ENCODE peak calls at places on chromosomes 16 and 17, in five cellular contexts. One of them, this sample, is unnamed.

GRCh38 chr17:77571141-77571540 is 387.4 kb upstream of the TNRC6C start:
- DNase-seq in erythroblast: no peak
- DNase-seq in A549: no peak
- DNase-seq in lower leg skin: no peak
- DNase-seq in heart left ventricle: no peak
- DNase-seq in this sample: no peak

GRCh38 chr16:49696414-49697101 is 159.4 kb downstream of the ZNF423 start:
- DNase-seq in heart left ventricle: no peak
- DNase-seq in erythroblast: no peak
- DNase-seq in A549: no peak
- DNase-seq in lower leg skin: no peak
- DNase-seq in this sample: no peak

GRCh38 chr17:7261377-7262191 is 694 bp downstream of the CLDN7 start:
- DNase-seq in erythroblast: peak; percentile 59
- DNase-seq in lower leg skin: no peak
- DNase-seq in heart left ventricle: no peak
- DNase-seq in A549: no peak
- DNase-seq in this sample: no peak

GRCh38 chr16:62478903-62479458 is 442.7 kb upstream of the CDH8 start:
- DNase-seq in erythroblast: no peak
- DNase-seq in lower leg skin: no peak
- DNase-seq in heart left ventricle: no peak
- DNase-seq in A549: no peak
- DNase-seq in this sample: no peak

GRCh38 chr17:81884520-81884919 is 6.9 kb downstream of the ALYREF start:
- DNase-seq in A549: no peak
- DNase-seq in erythroblast: no peak
- DNase-seq in heart left ventricle: no peak
- DNase-seq in lower leg skin: no peak
- DNase-seq in this sample: no peak

GRCh38 chr17:21286066-21286770 is 1.7 kb downstream of the MAP2K3 start:
- DNase-seq in erythroblast: peak; percentile 65
- DNase-seq in lower leg skin: peak; percentile 92
- DNase-seq in A549: peak; percentile 95
- DNase-seq in heart left ventricle: peak; percentile 88
- DNase-seq in this sample: peak; percentile 93

GRCh38 chr16:56481468-56482112 is 30.2 kb downstream of the OGFOD1 start:
- DNase-seq in erythroblast: no peak
- DNase-seq in heart left ventricle: no peak
- DNase-seq in lower leg skin: no peak
- DNase-seq in A549: no peak
- DNase-seq in this sample: no peak

GRCh38 chr17:50507871-50508572 is at the start of gene MYCBPAP:
- DNase-seq in A549: peak; percentile 81
- DNase-seq in lower leg skin: peak; percentile 61
- DNase-seq in heart left ventricle: peak; percentile 88
- DNase-seq in erythroblast: peak; percentile 92
- DNase-seq in this sample: no peak

GRCh38 chr17:82328141-82328993 is 5.2 kb downstream of the SECTM1 start:
- DNase-seq in heart left ventricle: no peak
- DNase-seq in lower leg skin: no peak
- DNase-seq in A549: no peak
- DNase-seq in erythroblast: no peak
- DNase-seq in this sample: no peak

GRCh38 chr17:69967910-69968411 is 107.1 kb upstream of the KCNJ16 start:
- DNase-seq in erythroblast: no peak
- DNase-seq in heart left ventricle: no peak
- DNase-seq in lower leg skin: no peak
- DNase-seq in A549: no peak
- DNase-seq in this sample: no peak

GRCh38 chr17:55377885-55378284 is 43.8 kb downstream of the MMD start:
- DNase-seq in A549: no peak
- DNase-seq in heart left ventricle: no peak
- DNase-seq in erythroblast: peak; percentile 75
- DNase-seq in lower leg skin: no peak
- DNase-seq in this sample: no peak

GRCh38 chr17:51372345-51373004 is 112.1 kb downstream of the UTP18 start:
- DNase-seq in erythroblast: peak; percentile 16
- DNase-seq in heart left ventricle: peak; percentile 27
- DNase-seq in lower leg skin: peak; percentile 37
- DNase-seq in A549: peak; percentile 33
- DNase-seq in this sample: peak; percentile 83

GRCh38 chr17:69608114-69608513 is 193.6 kb downstream of the MAP2K6 start:
- DNase-seq in lower leg skin: no peak
- DNase-seq in A549: no peak
- DNase-seq in erythroblast: no peak
- DNase-seq in heart left ventricle: no peak
- DNase-seq in this sample: no peak

GRCh38 chr17:62854026-62854425 is 45.9 kb upstream of the MARCHF10 start:
- DNase-seq in A549: no peak
- DNase-seq in erythroblast: no peak
- DNase-seq in heart left ventricle: no peak
- DNase-seq in lower leg skin: no peak
- DNase-seq in this sample: no peak

GRCh38 chr17:35747540-35748017 is 5.5 kb downstream of the GAS2L2 start:
- DNase-seq in lower leg skin: peak; percentile 69
- DNase-seq in A549: peak; percentile 95
- DNase-seq in erythroblast: peak; percentile 79
- DNase-seq in heart left ventricle: peak; percentile 69
- DNase-seq in this sample: peak; percentile 92

GRCh38 chr17:58344047-58344790 is 7.8 kb downstream of the SUPT4H1 start:
- DNase-seq in lower leg skin: no peak
- DNase-seq in erythroblast: no peak
- DNase-seq in A549: no peak
- DNase-seq in heart left ventricle: no peak
- DNase-seq in this sample: no peak

GRCh38 chr17:5364156-5364555 is 55.3 kb downstream of the NUP88 start:
- DNase-seq in A549: no peak
- DNase-seq in erythroblast: no peak
- DNase-seq in lower leg skin: no peak
- DNase-seq in heart left ventricle: no peak
- DNase-seq in this sample: no peak

GRCh38 chr17:10657866-10658265 is 757 bp upstream of the MYH3 start:
- DNase-seq in A549: no peak
- DNase-seq in lower leg skin: no peak
- DNase-seq in erythroblast: no peak
- DNase-seq in heart left ventricle: no peak
- DNase-seq in this sample: no peak

GRCh38 chr17:68456529-68457167 is 648 bp downstream of the WIPI1 start:
- DNase-seq in A549: peak; percentile 62
- DNase-seq in erythroblast: peak; percentile 37
- DNase-seq in lower leg skin: peak; percentile 83
- DNase-seq in heart left ventricle: peak; percentile 80
- DNase-seq in this sample: peak; percentile 82

GRCh38 chr17:4304417-4305027 is 40.7 kb upstream of the ANKFY1 start:
- DNase-seq in lower leg skin: no peak
- DNase-seq in erythroblast: peak; percentile 71
- DNase-seq in A549: peak; percentile 74
- DNase-seq in heart left ventricle: peak; percentile 33
- DNase-seq in this sample: peak; percentile 14

GRCh38 chr17:50266384-50267073 is 7.7 kb upstream of the TMEM92 start:
- DNase-seq in erythroblast: no peak
- DNase-seq in lower leg skin: no peak
- DNase-seq in A549: no peak
- DNase-seq in heart left ventricle: peak; percentile 56
- DNase-seq in this sample: peak; percentile 88

GRCh38 chr16:54208262-54208661 is 78.3 kb downstream of the IRX3 start:
- DNase-seq in erythroblast: no peak
- DNase-seq in lower leg skin: peak; percentile 67
- DNase-seq in heart left ventricle: no peak
- DNase-seq in A549: no peak
- DNase-seq in this sample: no peak

GRCh38 chr16:70659953-70660671 is 13.8 kb downstream of the IL34 start:
- DNase-seq in erythroblast: no peak
- DNase-seq in lower leg skin: no peak
- DNase-seq in A549: no peak
- DNase-seq in heart left ventricle: no peak
- DNase-seq in this sample: no peak

GRCh38 chr17:77592503-77592902 is 366.0 kb upstream of the TNRC6C start:
- DNase-seq in erythroblast: no peak
- DNase-seq in A549: no peak
- DNase-seq in heart left ventricle: no peak
- DNase-seq in lower leg skin: no peak
- DNase-seq in this sample: no peak

GRCh38 chr16:68265078-68265925 is 976 bp downstream of the SLC7A6 start:
- DNase-seq in lower leg skin: peak; percentile 82
- DNase-seq in erythroblast: peak; percentile 69
- DNase-seq in A549: peak; percentile 84
- DNase-seq in heart left ventricle: peak; percentile 59
- DNase-seq in this sample: peak; percentile 85

GRCh38 chr16:588639-588888 is 1.3 kb upstream of the RAB40C start:
- DNase-seq in heart left ventricle: no peak
- DNase-seq in erythroblast: peak; percentile 83
- DNase-seq in lower leg skin: no peak
- DNase-seq in A549: no peak
- DNase-seq in this sample: no peak

GRCh38 chr16:30609928-30610839 is at the start of gene ZNF689:
- DNase-seq in heart left ventricle: peak; percentile 93
- DNase-seq in A549: peak; percentile 98
- DNase-seq in lower leg skin: peak; percentile 97
- DNase-seq in erythroblast: peak; percentile 97
- DNase-seq in this sample: peak; percentile 92
- TF ChIP-seq POLR2A in heart left ventricle: peak; percentile 50
- TF ChIP-seq POLR2A in A549: peak; percentile 23
- TF ChIP-seq POLR2A in lower leg skin: no peak
- TF ChIP-seq POLR2A in erythroblast: peak; percentile 79
- TF ChIP-seq POLR2A in this sample: peak; percentile 39

DNA sequence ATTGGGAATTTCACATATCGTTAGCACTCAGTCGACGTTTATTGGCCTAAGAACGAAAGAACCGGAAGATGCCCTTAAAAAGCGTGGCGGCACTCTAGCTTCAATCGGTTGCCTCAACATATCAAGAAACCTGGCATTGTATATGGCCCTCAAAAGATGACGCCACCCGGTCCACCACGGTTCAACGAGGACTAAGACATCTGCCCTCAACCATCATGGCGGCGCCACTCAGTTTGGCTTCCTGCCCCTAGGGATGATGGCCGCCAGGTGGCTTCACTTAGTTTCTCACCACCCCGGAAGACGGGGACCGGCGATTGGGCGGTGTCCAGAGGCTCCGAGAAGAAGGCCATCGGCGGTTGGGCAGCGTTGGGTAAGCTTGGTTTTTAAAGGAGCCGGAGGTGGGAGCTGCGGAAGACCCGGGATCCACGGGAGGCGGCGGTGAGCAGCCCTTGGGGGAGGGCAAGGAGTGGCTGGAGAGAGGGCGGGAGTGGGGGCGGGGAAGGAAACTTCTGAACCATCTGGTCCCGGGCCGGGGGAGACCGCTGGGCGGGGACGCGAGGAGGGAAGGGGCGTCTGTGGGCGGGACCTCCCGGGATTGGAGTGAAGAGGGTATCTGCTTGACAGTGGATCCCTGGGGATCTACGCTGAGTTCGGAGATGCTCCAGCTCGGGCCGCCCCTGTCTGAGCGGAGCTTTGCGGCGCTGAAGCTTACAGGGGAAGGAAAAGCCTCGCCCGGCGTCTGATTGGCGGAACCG is at the start of gene PRR14:
- DNase-seq in lower leg skin: peak; percentile 100
- DNase-seq in erythroblast: peak; percentile 100
- DNase-seq in heart left ventricle: peak; percentile 100
- DNase-seq in A549: peak; percentile 92
- DNase-seq in this sample: peak; percentile 94
- TF ChIP-seq POLR2A in lower leg skin: no peak
- TF ChIP-seq POLR2A in erythroblast: peak; percentile 61
- TF ChIP-seq POLR2A in heart left ventricle: peak; percentile 32
- TF ChIP-seq POLR2A in A549: no peak
- TF ChIP-seq POLR2A in this sample: no peak

GRCh38 chr17:73308017-73308823 is 3.6 kb downstream of the CDC42EP4 start:
- DNase-seq in A549: peak; percentile 92
- DNase-seq in lower leg skin: peak; percentile 81
- DNase-seq in heart left ventricle: peak; percentile 86
- DNase-seq in erythroblast: peak; percentile 88
- DNase-seq in this sample: peak; percentile 74
- TF ChIP-seq POLR2A in A549: no peak
- TF ChIP-seq POLR2A in lower leg skin: no peak
- TF ChIP-seq POLR2A in heart left ventricle: peak; percentile 55
- TF ChIP-seq POLR2A in erythroblast: no peak
- TF ChIP-seq POLR2A in this sample: no peak

GRCh38 chr16:12459993-12460392 is 343.7 kb downstream of the CPPED1 start:
- DNase-seq in heart left ventricle: no peak
- DNase-seq in lower leg skin: no peak
- DNase-seq in erythroblast: no peak
- DNase-seq in A549: no peak
- DNase-seq in this sample: no peak
- TF ChIP-seq POLR2A in heart left ventricle: no peak
- TF ChIP-seq POLR2A in lower leg skin: no peak
- TF ChIP-seq POLR2A in erythroblast: no peak
- TF ChIP-seq POLR2A in A549: no peak
- TF ChIP-seq POLR2A in this sample: no peak

DNA sequence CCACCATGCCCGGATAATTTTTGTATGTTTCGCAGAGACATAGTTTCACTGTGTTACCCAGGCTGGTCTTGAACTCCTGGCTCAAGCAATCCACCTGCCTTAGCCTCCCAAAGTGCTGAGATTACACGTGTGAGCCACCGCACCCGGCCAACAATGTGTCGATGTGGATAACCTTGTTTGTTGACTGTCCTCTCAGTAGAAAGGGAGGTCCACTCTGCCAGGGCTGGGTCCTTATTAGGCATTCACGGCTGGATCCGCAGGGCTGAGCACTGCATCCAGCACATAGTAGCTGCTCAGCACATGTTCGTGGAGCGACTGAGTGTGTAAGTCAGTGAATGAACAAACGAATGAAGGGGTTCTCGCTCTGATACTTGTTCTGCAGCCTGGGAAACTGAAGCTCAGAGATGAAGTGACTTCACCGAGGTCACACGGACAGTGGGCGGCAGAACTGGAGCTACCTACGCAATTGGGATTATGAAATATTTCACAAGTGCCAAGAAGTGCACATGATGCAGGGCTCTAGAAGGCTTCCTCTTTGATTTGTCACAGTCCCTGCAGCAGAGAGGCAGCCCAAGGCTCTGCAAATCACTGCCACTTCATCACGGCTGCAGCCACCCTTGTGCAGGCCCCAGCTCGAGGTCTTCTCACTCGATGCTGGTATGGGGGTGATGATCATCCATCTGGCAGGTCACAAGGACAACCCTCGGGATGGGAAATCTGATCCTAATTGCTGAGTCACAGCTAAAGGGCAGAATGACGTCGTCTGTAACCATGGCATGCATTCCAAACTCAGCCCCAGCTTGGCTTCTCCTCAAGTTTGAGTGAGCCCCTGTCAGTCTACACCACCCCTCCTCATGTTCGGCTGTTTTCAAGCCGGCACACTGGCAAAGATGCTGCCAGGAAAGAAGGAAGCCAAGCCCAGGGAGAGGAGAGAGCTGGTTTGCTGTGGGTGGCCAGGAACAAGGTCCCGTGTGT is 28.0 kb upstream of the SNN start:
- DNase-seq in heart left ventricle: peak; percentile 85
- DNase-seq in erythroblast: peak; percentile 31
- DNase-seq in A549: peak; percentile 94
- DNase-seq in lower leg skin: peak; percentile 94
- DNase-seq in this sample: peak; percentile 50
- TF ChIP-seq POLR2A in heart left ventricle: peak; percentile 36
- TF ChIP-seq POLR2A in erythroblast: no peak
- TF ChIP-seq POLR2A in A549: peak; percentile 43
- TF ChIP-seq POLR2A in lower leg skin: no peak
- TF ChIP-seq POLR2A in this sample: no peak